ENCODE peak calls at places on chromosomes 4 and X, in eight cellular contexts. K is K562, U is AG08396, P is endodermal cell, D is NCI-H345, N is mucosa of gallbladder, J is psoas muscle, A is DMS153. R is an unnamed sample.

GRCh38 chrX:19912-20571 is 261.1 kb upstream of the PLCXD1 start:
- DNase-seq in N (no peak), U (peak), K (peak), P (peak), D (no peak), A (no peak), J (peak), R (no peak)

GRCh38 chr4:8383451-8384160 is 56.9 kb downstream of the ACOX3 start:
- DNase-seq in N (no peak), P (no peak), A (no peak), J (peak), U (peak), D (no peak), K (no peak), R (no peak)

GRCh38 chrX:10471426-10471825 is 149.0 kb downstream of the MID1 start:
- DNase-seq in A (no peak), D (no peak), P (no peak), K (no peak), N (no peak), U (no peak), J (no peak), R (no peak)

GRCh38 chr4:127505203-127505602 is 127.6 kb upstream of the INTU start:
- DNase-seq in P (no peak), A (no peak), U (peak), N (no peak), D (no peak), K (no peak), J (no peak), R (no peak)

GRCh38 chr4:146132445-146132844 is 43.1 kb upstream of the LSM6 start:
- DNase-seq in D (no peak), P (no peak), A (no peak), U (no peak), J (no peak), N (no peak), K (no peak), R (no peak)

GRCh38 chrX:74636749-74637314 is 22.4 kb upstream of the RLIM start:
- DNase-seq in A (no peak), J (no peak), N (no peak), K (no peak), U (no peak), D (no peak), P (no peak), R (no peak)

GRCh38 chr4:74527049-74527448 is 82.1 kb downstream of the AREG start:
- DNase-seq in N (no peak), D (no peak), A (no peak), K (no peak), P (no peak), J (no peak), U (no peak), R (no peak)

GRCh38 chrX:18291006-18291545 is 63.4 kb downstream of the SCML2 start:
- DNase-seq in P (no peak), A (no peak), D (no peak), K (no peak), U (no peak), N (no peak), J (no peak), R (no peak)

GRCh38 chrX:40671126-40671525 is 23.8 kb upstream of the CXorf38 start:
- DNase-seq in J (no peak), K (no peak), D (no peak), A (no peak), N (no peak), P (no peak), U (no peak), R (no peak)

GRCh38 chr4:1305781-1306455 is 16.2 kb downstream of the MAEA start:
- DNase-seq in U (no peak), A (no peak), K (no peak), D (no peak), P (peak), N (no peak), J (peak), R (no peak)

GRCh38 chr4:102606261-102606660 is 105.1 kb downstream of the NFKB1 start:
- DNase-seq in U (no peak), N (no peak), P (no peak), K (no peak), A (no peak), D (no peak), J (no peak), R (no peak)

GRCh38 chrX:43718081-43718480 is 62.0 kb downstream of the MAOA start:
- DNase-seq in U (no peak), A (no peak), N (no peak), P (no peak), K (no peak), J (no peak), D (no peak), R (no peak)

GRCh38 chrX:68183612-68184214 is 249.6 kb downstream of the OPHN1 start:
- DNase-seq in A (no peak), K (peak), J (no peak), U (no peak), D (no peak), P (no peak), N (no peak), R (no peak)

GRCh38 chrX:119041175-119041574 is 31.6 kb upstream of the CT47C1 start:
- DNase-seq in D (no peak), K (peak), U (peak), P (no peak), J (no peak), N (peak), A (no peak), R (no peak)

GRCh38 chr4:7703669-7704068 is 236.0 kb downstream of the AFAP1 start:
- DNase-seq in U (no peak), K (peak), D (no peak), N (no peak), J (no peak), P (no peak), A (no peak), R (no peak)

GRCh38 chr4:129095811-129096454 is at the start of gene C4orf33:
- DNase-seq in U (peak), P (peak), K (peak), N (peak), A (peak), D (no peak), J (peak), R (peak)

GRCh38 chrX:45009371-45010000 is 136.5 kb downstream of the KDM6A start:
- DNase-seq in N (no peak), U (peak), P (no peak), D (no peak), A (no peak), K (no peak), J (no peak), R (no peak)

GRCh38 chr4:742742-743311 is 37.2 kb downstream of the PCGF3 start:
- DNase-seq in D (peak), P (peak), K (peak), A (no peak), J (peak), N (peak), U (peak), R (peak)

GRCh38 chr4:168863719-168864632 is 146.1 kb downstream of the CBR4 start:
- DNase-seq in U (no peak), D (no peak), P (no peak), A (no peak), N (no peak), K (no peak), J (no peak), R (no peak)

GRCh38 chr4:112857461-112857860 is 192.0 kb upstream of the ANK2 start:
- DNase-seq in N (no peak), K (no peak), U (peak), J (no peak), D (no peak), P (no peak), A (no peak), R (no peak)

GRCh38 chrX:56766554-56767412 is 37.7 kb downstream of the NBDY start:
- DNase-seq in U (peak), J (no peak), P (peak), A (no peak), D (no peak), K (no peak), N (no peak), R (peak)

GRCh38 chr4:8917321-8917811 is 45.7 kb upstream of the HMX1 start:
- DNase-seq in J (peak), D (no peak), U (no peak), K (no peak), N (peak), A (no peak), P (no peak), R (peak)

GRCh38 chr4:7853271-7853670 is 86.4 kb downstream of the AFAP1 start:
- DNase-seq in U (no peak), P (no peak), D (no peak), N (no peak), K (no peak), A (no peak), J (no peak), R (no peak)

GRCh38 chr4:165151734-165152133 is 39.1 kb upstream of the TMEM192 start:
- DNase-seq in D (no peak), A (no peak), N (no peak), P (no peak), J (no peak), U (no peak), K (no peak), R (no peak)

GRCh38 chr4:6227412-6228157 is 27.2 kb upstream of the JAKMIP1 start:
- DNase-seq in N (no peak), P (peak), U (no peak), J (no peak), A (no peak), K (no peak), D (peak), R (peak)

GRCh38 chr4:910366-911091 is 21.6 kb downstream of the GAK start:
- DNase-seq in J (peak), N (no peak), A (no peak), U (no peak), P (no peak), K (no peak), D (no peak), R (peak)

GRCh38 chr4:177448850-177449249 is 6.6 kb upstream of the AGA start:
- DNase-seq in N (no peak), P (no peak), D (no peak), J (no peak), U (no peak), A (no peak), K (no peak), R (no peak)

GRCh38 chrX:109632906-109633504 is 8.0 kb upstream of the KCNE5 start:
- DNase-seq in K (peak), U (peak), P (peak), D (no peak), J (no peak), A (no peak), N (no peak), R (no peak)

GRCh38 chr4:4606321-4606720 is 64.5 kb upstream of the STX18 start:
- DNase-seq in P (no peak), J (no peak), U (peak), D (no peak), A (no peak), N (no peak), K (no peak), R (no peak)

GRCh38 chr4:168677063-168677462 is 180.2 kb downstream of the PALLD start:
- DNase-seq in P (no peak), A (peak), N (no peak), U (no peak), D (peak), K (no peak), J (peak), R (no peak)

GRCh38 chrX:9341305-9342201 is 123.3 kb upstream of the TBL1X start:
- DNase-seq in D (peak), P (no peak), N (peak), J (peak), A (peak), U (no peak), K (peak), R (peak)

GRCh38 chrX:111410451-111410850 is 1.5 kb downstream of the DCX start:
- DNase-seq in D (no peak), A (no peak), K (no peak), N (no peak), J (no peak), P (no peak), U (no peak), R (no peak)

GRCh38 chrX:79413009-79413408 is 45.9 kb upstream of the ITM2A start:
- DNase-seq in K (no peak), U (no peak), D (no peak), N (no peak), P (no peak), J (no peak), A (no peak), R (no peak)

GRCh38 chrX:46588263-46588662 is 14.7 kb downstream of the CHST7 start:
- DNase-seq in U (no peak), A (no peak), D (no peak), P (peak), J (peak), N (peak), K (no peak), R (no peak)

GRCh38 chr4:11338990-11339782 is 89.5 kb downstream of the HS3ST1 start:
- DNase-seq in K (no peak), D (peak), J (no peak), U (no peak), P (no peak), N (no peak), A (peak), R (no peak)